ENCODE peak calls at places on chromosomes 1 and 21, in six cellular contexts. D is tibial nerve, T is IMR-90, H is upper lobe of right lung, L is HepG2, N is adrenal gland. Y is an unnamed sample. For H3K4me1, the result is how much of the 10 kb centered on the place peaks cover.

GRCh38 chr1:210264521-210265380 is 32.2 kb downstream of the SERTAD4 start:
- DNase-seq in D (no peak), T (no peak), H (no peak), L (no peak), N (no peak), Y (no peak)

GRCh38 chr1:111441573-111442192 is 7.4 kb downstream of the WDR77 start:
- DNase-seq in D (no peak), T (peak), H (no peak), L (peak), N (no peak), Y (peak)

GRCh38 chr1:184210048-184210447 is 158.5 kb downstream of the TSEN15 start:
- DNase-seq in D (no peak), T (peak), H (no peak), L (no peak), N (peak), Y (no peak)

GRCh38 chr1:178263341-178263740 is 169.4 kb downstream of the RASAL2 start:
- DNase-seq in D (no peak), T (peak), H (no peak), L (no peak), N (no peak), Y (no peak)

GRCh38 chr1:162036156-162036555 is 12.5 kb upstream of the OLFML2B start:
- DNase-seq in D (no peak), T (no peak), H (no peak), L (no peak), N (no peak), Y (no peak)

GRCh38 chr1:218361298-218362065 is 16.3 kb downstream of the TGFB2 start:
- DNase-seq in D (no peak), T (peak), H (no peak), L (peak), N (no peak), Y (no peak)

GRCh38 chr1:212727386-212728181 is 27.9 kb upstream of the BATF3 start:
- DNase-seq in D (no peak), T (peak), H (no peak), L (no peak), N (no peak), Y (no peak)

GRCh38 chr1:238141295-238141694 is 250.6 kb upstream of the ZP4 start:
- DNase-seq in D (no peak), T (no peak), H (no peak), L (no peak), N (no peak), Y (no peak)

GRCh38 chr1:32014937-32015363 is 1.3 kb downstream of the KHDRBS1 start:
- DNase-seq in D (no peak), T (no peak), H (no peak), L (no peak), N (no peak), Y (peak)

GRCh38 chr1:109255097-109255651 is 5.8 kb downstream of the CELSR2 start:
- DNase-seq in D (no peak), T (no peak), H (no peak), L (no peak), N (no peak), Y (no peak)

GRCh38 chr1:39898146-39898545 is 3.6 kb downstream of the MYCL start:
- DNase-seq in D (no peak), T (no peak), H (no peak), L (no peak), N (no peak), Y (no peak)

GRCh38 chr1:190168116-190168515 is 309.5 kb downstream of the BRINP3 start:
- DNase-seq in D (no peak), T (peak), H (no peak), L (no peak), N (no peak), Y (no peak)

GRCh38 chr1:14999441-14999840 is 154.1 kb upstream of the TMEM51 start:
- DNase-seq in D (no peak), T (no peak), H (no peak), L (peak), N (peak), Y (no peak)

GRCh38 chr1:116751626-116752025 is 2.6 kb upstream of the CD2 start:
- DNase-seq in D (no peak), T (no peak), H (no peak), L (no peak), N (no peak), Y (no peak)

GRCh38 chr21:29018540-29018939 is 609 bp downstream of the RWDD2B start:
- DNase-seq in D (no peak), T (no peak), H (no peak), L (no peak), N (no peak), Y (no peak)

GRCh38 chr1:204127597-204128242 is 24.1 kb downstream of the ETNK2 start:
- DNase-seq in D (peak), T (peak), H (peak), L (peak), N (peak), Y (peak)

GRCh38 chr1:30422251-30422650 is 301.1 kb downstream of the MATN1 start:
- DNase-seq in D (no peak), T (no peak), H (peak), L (no peak), N (peak), Y (no peak)

GRCh38 chr21:15514073-15514946 is 215.5 kb upstream of the USP25 start:
- DNase-seq in D (no peak), T (no peak), H (no peak), L (peak), N (no peak), Y (peak)

GRCh38 chr21:37455504-37455911 is 88.9 kb downstream of the DYRK1A start:
- DNase-seq in D (no peak), T (peak), H (no peak), L (no peak), N (no peak), Y (no peak)
- H3K4me1 ChIP-seq in D (half or more), T (under half), H (half or more), L (under half), N (under half), Y (under half)

DNA sequence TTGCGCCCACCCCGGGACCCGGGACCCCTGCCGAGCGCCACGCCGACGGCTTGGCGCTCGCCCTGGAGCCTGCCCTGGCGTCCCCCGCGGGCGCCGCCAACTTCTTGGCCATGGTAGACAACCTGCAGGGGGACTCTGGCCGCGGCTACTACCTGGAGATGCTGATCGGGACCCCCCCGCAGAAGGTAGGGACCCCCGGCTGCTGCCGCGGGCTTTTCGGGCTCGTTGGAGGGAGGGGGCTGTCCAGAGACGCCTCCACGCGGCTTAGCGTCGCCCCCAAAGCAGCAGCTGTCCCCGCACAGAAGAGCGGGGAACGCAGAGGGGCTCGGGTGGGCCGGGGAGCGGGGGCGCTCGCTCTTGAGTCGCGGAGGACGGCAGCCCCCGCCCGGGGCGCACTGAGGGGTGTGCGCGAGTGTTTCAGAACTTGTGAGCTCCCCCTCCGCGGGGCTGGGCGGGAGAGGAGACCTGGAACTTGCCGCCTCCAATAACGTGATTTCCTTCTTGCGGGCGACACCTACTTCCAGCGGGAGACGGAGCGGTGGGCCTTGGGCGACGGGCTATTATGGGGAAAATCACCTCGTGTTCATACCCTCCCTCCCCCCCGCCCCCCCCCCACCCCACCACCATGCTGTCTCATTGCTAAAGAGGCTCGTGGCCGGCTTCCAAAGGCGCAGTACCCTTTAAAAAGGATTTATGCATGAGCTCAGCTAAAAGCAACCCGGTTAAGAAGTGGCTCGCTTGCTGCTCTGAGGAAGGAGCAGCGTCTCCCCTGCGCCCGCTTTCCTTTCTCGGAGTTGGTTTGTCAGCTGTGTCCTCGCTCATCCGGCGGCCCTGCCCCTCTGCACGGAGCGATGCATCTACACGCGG is 664 bp downstream of the BACE2 start:
- DNase-seq in D (peak), T (peak), H (peak), L (no peak), N (peak), Y (no peak)
- TF ChIP-seq CTCF in D (no peak), T (no peak), H (no peak), L (no peak), N (no peak), Y (no peak)

GRCh38 chr1:244450597-244451538 is 841 bp downstream of the ADSS2 start:
- DNase-seq in D (no peak), T (peak), H (peak), L (peak), N (peak), Y (peak)

GRCh38 chr1:244449936-244450508 is 1.7 kb downstream of the ADSS2 start:
- DNase-seq in D (no peak), T (no peak), H (no peak), L (no peak), N (no peak), Y (no peak)

GRCh38 chr1:244451951-244452795 is 464 bp upstream of the ADSS2 start:
- DNase-seq in D (peak), T (peak), H (peak), L (peak), N (peak), Y (peak)

GRCh38 chr1:244454412-244454811 is 2.7 kb upstream of the ADSS2 start:
- DNase-seq in D (no peak), T (no peak), H (no peak), L (no peak), N (no peak), Y (no peak)

DNA sequence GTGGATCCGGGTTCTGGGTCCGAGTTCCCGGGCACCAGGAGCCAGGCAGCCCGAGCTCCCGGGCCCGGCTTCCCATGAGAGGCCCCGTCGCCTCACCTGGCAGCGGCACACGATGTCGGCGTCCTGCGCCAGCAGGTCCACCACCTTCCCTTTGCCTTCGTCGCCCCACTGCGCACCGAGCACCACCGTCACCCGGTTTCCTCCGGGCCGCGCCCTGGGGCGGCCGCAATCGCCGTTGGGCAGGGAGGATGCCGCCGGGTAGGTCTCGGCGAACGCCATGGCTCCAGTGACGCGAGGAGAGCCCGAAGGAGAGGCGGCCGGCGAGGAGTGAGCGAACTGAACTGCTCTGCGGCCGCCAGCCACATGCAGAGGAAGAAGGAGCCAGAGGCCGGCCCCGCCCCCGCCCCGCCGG is at the start of gene ADSS2:
- DNase-seq in D (no peak), T (no peak), H (no peak), L (no peak), N (no peak), Y (no peak)
- H3K4me1 ChIP-seq in D (under half), T (under half), H (under half), L (under half), N (under half), Y (under half)

DNA sequence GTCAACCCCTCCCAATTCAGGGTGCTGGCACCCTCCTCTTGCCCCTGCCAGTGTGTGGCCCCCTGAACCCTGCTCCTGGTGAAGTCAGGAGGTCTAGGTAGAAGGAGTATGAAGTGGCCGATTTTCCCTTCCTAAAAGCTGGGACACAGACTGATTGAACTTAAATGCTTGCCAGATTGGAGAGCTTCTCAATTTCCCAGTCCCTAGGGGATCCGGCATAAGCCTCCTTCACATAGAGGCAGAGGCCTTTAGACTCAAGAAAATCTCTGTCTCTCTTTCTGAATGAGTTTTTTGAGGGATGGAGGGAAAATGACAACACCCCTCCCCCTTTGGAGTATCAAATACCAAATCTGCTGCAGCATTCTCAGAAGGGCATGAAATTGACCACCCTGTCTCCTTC is 51.5 kb downstream of the SYT2 start:
- DNase-seq in D (no peak), T (no peak), H (no peak), L (no peak), N (no peak), Y (no peak)
- TF ChIP-seq CTCF in D (no peak), T (no peak), H (no peak), L (no peak), N (no peak), Y (no peak)

Y was measured in OCI-LY7.